ENCODE peak calls at places on chromosomes 1 and 21, in six cellular contexts. R is heart left ventricle, Y is HCT116, K is body of pancreas, V is K562, I is IMR-90. W is an unnamed sample.

GRCh38 chr1:234840843-234841242 is 230.9 kb upstream of the IRF2BP2 start:
- DNase-seq in R (no peak), V (no peak), I (no peak), K (no peak), Y (no peak), W (no peak)

GRCh38 chr21:32351428-32351827 is 41.4 kb downstream of the URB1 start:
- DNase-seq in K (no peak), R (no peak), Y (no peak), V (no peak), I (no peak), W (no peak)

GRCh38 chr1:233673146-233673946 is 59.4 kb downstream of the KCNK1 start:
- DNase-seq in R (no peak), I (no peak), K (peak; percentile 16), V (no peak), Y (no peak), W (peak; percentile 50)

GRCh38 chr1:6630027-6630426 is 5.4 kb downstream of the THAP3 start:
- DNase-seq in V (no peak), K (no peak), Y (no peak), I (no peak), R (no peak), W (no peak)

GRCh38 chr1:47449702-47450552 is 12.1 kb downstream of the FOXD2 start:
- DNase-seq in I (no peak), R (no peak), Y (no peak), V (peak; percentile 80), K (peak; percentile 39), W (peak; percentile 76)

GRCh38 chr1:158101944-158102343 is 78.8 kb upstream of the CD1D start:
- DNase-seq in I (peak; percentile 71), Y (peak; percentile 48), R (no peak), V (no peak), K (no peak), W (no peak)

GRCh38 chr1:236175642-236176336 is 33.5 kb downstream of the GPR137B start:
- DNase-seq in V (peak; percentile 4), K (no peak), R (no peak), I (no peak), Y (no peak), W (no peak)

GRCh38 chr1:33966346-33967141 is 102.7 kb downstream of the HMGB4 start:
- DNase-seq in I (peak; percentile 53), V (no peak), Y (no peak), K (peak; percentile 66), R (no peak), W (no peak)

GRCh38 chr21:41133896-41134522 is 34.0 kb upstream of the BACE2 start:
- DNase-seq in K (no peak), R (no peak), Y (peak; percentile 39), I (peak; percentile 54), V (peak; percentile 65), W (no peak)

GRCh38 chr21:14901482-14901958 is 163.3 kb downstream of the NRIP1 start:
- DNase-seq in R (no peak), Y (peak; percentile 78), K (no peak), I (peak; percentile 64), V (no peak), W (no peak)

GRCh38 chr1:91777630-91778300 is 108.2 kb downstream of the TGFBR3 start:
- DNase-seq in V (no peak), I (no peak), K (no peak), Y (no peak), R (no peak), W (no peak)

GRCh38 chr1:15154480-15155036 is 1.0 kb downstream of the TMEM51 start:
- DNase-seq in K (peak; percentile 71), V (peak; percentile 63), R (peak; percentile 27), I (no peak), Y (no peak), W (peak; percentile 70)

GRCh38 chr1:22704440-22705067 is 6.1 kb upstream of the EPHB2 start:
- DNase-seq in I (peak; percentile 84), K (peak; percentile 92), R (peak; percentile 80), V (peak; percentile 88), Y (peak; percentile 60), W (peak; percentile 92)

GRCh38 chr1:28392027-28392652 is 22.6 kb downstream of the PHACTR4 start:
- DNase-seq in I (peak; percentile 92), V (no peak), K (no peak), Y (no peak), R (no peak), W (no peak)

GRCh38 chr1:101843160-101843559 is 153.6 kb downstream of the OLFM3 start:
- DNase-seq in K (no peak), Y (no peak), R (no peak), V (no peak), I (no peak), W (no peak)

GRCh38 chr1:30677471-30677870 is 45.9 kb downstream of the MATN1 start:
- DNase-seq in Y (no peak), K (no peak), V (no peak), I (no peak), R (no peak), W (peak; percentile 57)

GRCh38 chr1:149885364-149886111 is 13.8 kb upstream of the BOLA1 start:
- DNase-seq in V (peak; percentile 51), Y (peak; percentile 73), R (peak; percentile 88), K (peak; percentile 96), I (peak; percentile 84), W (peak; percentile 83)

GRCh38 chr1:33300673-33301072 is 20.2 kb downstream of the A3GALT2 start:
- DNase-seq in R (no peak), I (peak; percentile 86), V (no peak), K (peak; percentile 47), Y (no peak), W (peak; percentile 64)

GRCh38 chr1:114081145-114082046 is 72.3 kb downstream of the SYT6 start:
- DNase-seq in V (no peak), K (peak; percentile 52), Y (no peak), I (no peak), R (peak; percentile 24), W (no peak)

GRCh38 chr1:26277719-26278118 is 2.2 kb upstream of the SH3BGRL3 start:
- DNase-seq in R (no peak), I (no peak), V (no peak), Y (no peak), K (no peak), W (no peak)

GRCh38 chr1:26276432-26276838 is 3.5 kb upstream of the SH3BGRL3 start:
- DNase-seq in Y (no peak), V (no peak), I (no peak), K (no peak), R (no peak), W (no peak)

GRCh38 chr1:26275580-26276431 is 4.1 kb upstream of the SH3BGRL3 start:
- DNase-seq in I (peak; percentile 95), Y (peak; percentile 80), K (peak; percentile 90), R (peak; percentile 85), V (peak; percentile 85), W (peak; percentile 86)

GRCh38 chr1:26278303-26278702 is 1.6 kb upstream of the SH3BGRL3 start:
- DNase-seq in K (no peak), R (no peak), I (peak; percentile 77), Y (no peak), V (no peak), W (peak; percentile 83)

GRCh38 chr1:26277261-26277661 is 2.6 kb upstream of the SH3BGRL3 start:
- DNase-seq in V (no peak), Y (no peak), K (peak; percentile 80), R (no peak), I (no peak), W (peak; percentile 60)
- TF ChIP-seq POLR2A in V (no peak), Y (no peak), K (peak; percentile 37), R (no peak), I (no peak), W (peak; percentile 57)

GRCh38 chr1:197521118-197521739 is 253.2 kb downstream of the CRB1 start:
- DNase-seq in V (peak; percentile 53), I (peak; percentile 44), Y (peak; percentile 16), R (no peak), K (peak; percentile 7), W (no peak)

GRCh38 chr1:197526736-197527371 is 248.4 kb downstream of the DENND1B start:
- DNase-seq in Y (peak; percentile 10), K (no peak), V (peak; percentile 28), R (no peak), I (peak; percentile 44), W (no peak)
- TF ChIP-seq CTCF in Y (peak; percentile 50), K (peak; percentile 57), V (peak; percentile 71), R (peak; percentile 82), I (peak; percentile 55), W (peak; percentile 57)

GRCh38 chr1:201774983-201775344 is 54.0 kb upstream of the IPO9 start:
- DNase-seq in K (no peak), Y (no peak), R (no peak), I (no peak), V (no peak), W (no peak)
- TF ChIP-seq POLR2A in K (no peak), Y (no peak), R (no peak), I (no peak), V (no peak), W (no peak)

GRCh38 chr1:61053712-61054608 is 28.4 kb upstream of the NFIA start:
- DNase-seq in Y (no peak), V (peak; percentile 65), I (no peak), R (peak; percentile 64), K (peak; percentile 52), W (peak; percentile 61)
- TF ChIP-seq CTCF in Y (no peak), V (peak; percentile 33), I (no peak), R (peak; percentile 34), K (no peak), W (no peak)

GRCh38 chr1:181152892-181153633 is 64.6 kb downstream of the IER5 start:
- DNase-seq in V (peak; percentile 93), K (peak; percentile 89), I (peak; percentile 94), Y (no peak), R (peak; percentile 89), W (peak; percentile 89)
- TF ChIP-seq POLR2A in V (no peak), K (peak; percentile 56), I (peak; percentile 83), Y (no peak), R (no peak), W (peak; percentile 45)

GRCh38 chr1:155320252-155320651 is 442 bp upstream of the RUSC1 start:
- DNase-seq in R (no peak), K (no peak), I (no peak), Y (no peak), V (no peak), W (no peak)

GRCh38 chr1:155320661-155321576 is at the start of gene RUSC1:
- DNase-seq in R (peak; percentile 87), V (peak; percentile 79), I (peak; percentile 49), Y (no peak), K (peak; percentile 70), W (peak; percentile 90)

GRCh38 chr1:155321577-155322497 is 1.1 kb downstream of the RUSC1 start:
- DNase-seq in R (no peak), I (no peak), V (no peak), Y (no peak), K (no peak), W (peak; percentile 47)

GRCh38 chr1:155318082-155318481 is 2.6 kb upstream of the RUSC1 start:
- DNase-seq in R (no peak), K (no peak), V (no peak), Y (no peak), I (no peak), W (no peak)

GRCh38 chr1:155319536-155319935 is 1.2 kb upstream of the RUSC1 start:
- DNase-seq in K (no peak), R (no peak), V (no peak), Y (no peak), I (no peak), W (no peak)
- TF ChIP-seq CTCF in K (no peak), R (no peak), V (no peak), Y (no peak), I (no peak), W (no peak)

DNA sequence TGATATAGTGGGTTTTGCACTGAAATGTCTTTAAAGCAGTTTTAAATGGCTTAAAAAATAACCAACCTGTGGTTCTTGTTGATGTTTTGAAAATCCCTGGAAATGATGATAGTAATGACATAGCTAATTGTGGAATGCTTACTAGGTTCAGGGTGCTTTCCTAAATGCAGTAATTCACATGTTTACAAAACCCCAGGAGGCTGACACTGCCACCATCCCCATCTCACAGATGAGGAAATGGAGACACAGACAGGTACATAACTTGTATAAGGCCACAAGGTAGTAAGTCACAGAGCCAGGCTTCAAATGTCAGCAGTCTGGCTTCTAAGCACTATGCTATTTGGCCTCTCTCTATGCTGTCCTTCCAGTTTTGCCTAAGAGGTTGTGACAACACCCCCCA is 40.6 kb downstream of the C8B start:
- DNase-seq in I (peak; percentile 4), K (no peak), R (no peak), Y (no peak), V (no peak), W (no peak)
- TF ChIP-seq POLR2A in I (no peak), K (no peak), R (no peak), Y (no peak), V (no peak), W (no peak)

W was measured in Peyer's patch.